ENCODE peak calls at places on chromosomes 6 and 20, in five cellular contexts. L is GM23248, U is HCT116, R is H1, F is fibroblast of lung. E is an unnamed sample.
A peak's percentile ranks its signal among the peaks of the same experiment; 100 is the strongest.

GRCh38 chr6:132728616-132729015 is 14.8 kb upstream of the VNN1 start:
- DNase-seq in L (no peak), U (no peak), R (no peak), F (no peak), E (no peak)

GRCh38 chr6:61809004-61809595 is 476.9 kb downstream of the KHDRBS2 start:
- DNase-seq in L (peak; percentile 36), U (no peak), R (no peak), F (no peak), E (no peak)

GRCh38 chr20:39021748-39022147 is 59.6 kb downstream of the DHX35 start:
- DNase-seq in L (no peak), U (no peak), R (no peak), F (no peak), E (no peak)

GRCh38 chr20:14384411-14384810 is 47.0 kb upstream of the FLRT3 start:
- DNase-seq in L (peak; percentile 16), U (no peak), R (no peak), F (no peak), E (no peak)

GRCh38 chr20:16749573-16749972 is 1.4 kb downstream of the OTOR start:
- DNase-seq in L (no peak), U (no peak), R (peak; percentile 74), F (no peak), E (no peak)

GRCh38 chr20:62824476-62825287 is 7.8 kb downstream of the COL9A3 start:
- DNase-seq in L (peak; percentile 30), U (no peak), R (peak; percentile 54), F (peak; percentile 52), E (no peak)

GRCh38 chr6:128519132-128519930 is 1.1 kb downstream of the PTPRK start:
- DNase-seq in L (peak; percentile 73), U (no peak), R (peak; percentile 69), F (peak; percentile 59), E (peak; percentile 45)

GRCh38 chr20:57794600-57795346 is 85.0 kb upstream of the PMEPA1 start:
- DNase-seq in L (peak; percentile 60), U (no peak), R (no peak), F (peak; percentile 76), E (peak; percentile 71)

GRCh38 chr20:52747736-52748135 is 224.4 kb upstream of the TSHZ2 start:
- DNase-seq in L (peak; percentile 53), U (no peak), R (no peak), F (peak; percentile 10), E (peak; percentile 3)

GRCh38 chr6:127550403-127550802 is 26.6 kb upstream of the C6orf58 start:
- DNase-seq in L (peak; percentile 82), U (no peak), R (no peak), F (peak; percentile 81), E (peak; percentile 74)

GRCh38 chr6:160073272-160073671 is 48.3 kb upstream of the SLC22A1 start:
- DNase-seq in L (no peak), U (no peak), R (no peak), F (no peak), E (no peak)

GRCh38 chr6:107187630-107188029 is 72.3 kb upstream of the BEND3 start:
- DNase-seq in L (no peak), U (no peak), R (no peak), F (no peak), E (no peak)

GRCh38 chr6:99629293-99629692 is 22.7 kb downstream of the PRDM13 start:
- DNase-seq in L (no peak), U (no peak), R (no peak), F (no peak), E (no peak)

GRCh38 chr6:111377558-111378120 is 105.4 kb downstream of the REV3L start:
- DNase-seq in L (peak; percentile 32), U (no peak), R (no peak), F (peak; percentile 43), E (peak; percentile 19)

GRCh38 chr20:21510995-21511394 is 2.9 kb downstream of the NKX2-2 start:
- DNase-seq in L (no peak), U (no peak), R (no peak), F (no peak), E (no peak)
- TF ChIP-seq EZH2 in L (no peak), U (no peak), R (no peak), F (no peak), E (no peak)

GRCh38 chr6:1390805-1391511 is 1.6 kb downstream of the FOXF2 start:
- DNase-seq in L (peak; percentile 63), U (no peak), R (peak; percentile 69), F (no peak), E (no peak)
- TF ChIP-seq EZH2 in L (no peak), U (no peak), R (peak; percentile 100), F (no peak), E (peak; percentile 60)

GRCh38 chr6:30107756-30108155 is 5.1 kb downstream of the TRIM31 start:
- DNase-seq in L (peak; percentile 35), U (no peak), R (no peak), F (no peak), E (no peak)

GRCh38 chr6:30113377-30113759 is 478 bp upstream of the TRIM31 start:
- DNase-seq in L (no peak), U (no peak), R (no peak), F (no peak), E (no peak)

GRCh38 chr6:30113843-30114242 is 953 bp upstream of the TRIM31 start:
- DNase-seq in L (no peak), U (no peak), R (no peak), F (no peak), E (no peak)

GRCh38 chr6:30112402-30113376 is at the start of gene TRIM31:
- DNase-seq in L (no peak), U (no peak), R (no peak), F (no peak), E (no peak)

GRCh38 chr6:30111266-30111856 is 1.5 kb downstream of the TRIM31 start:
- DNase-seq in L (no peak), U (no peak), R (no peak), F (no peak), E (no peak)
- TF ChIP-seq EZH2 in L (peak; percentile 48), U (no peak), R (no peak), F (no peak), E (peak; percentile 14)

DNA sequence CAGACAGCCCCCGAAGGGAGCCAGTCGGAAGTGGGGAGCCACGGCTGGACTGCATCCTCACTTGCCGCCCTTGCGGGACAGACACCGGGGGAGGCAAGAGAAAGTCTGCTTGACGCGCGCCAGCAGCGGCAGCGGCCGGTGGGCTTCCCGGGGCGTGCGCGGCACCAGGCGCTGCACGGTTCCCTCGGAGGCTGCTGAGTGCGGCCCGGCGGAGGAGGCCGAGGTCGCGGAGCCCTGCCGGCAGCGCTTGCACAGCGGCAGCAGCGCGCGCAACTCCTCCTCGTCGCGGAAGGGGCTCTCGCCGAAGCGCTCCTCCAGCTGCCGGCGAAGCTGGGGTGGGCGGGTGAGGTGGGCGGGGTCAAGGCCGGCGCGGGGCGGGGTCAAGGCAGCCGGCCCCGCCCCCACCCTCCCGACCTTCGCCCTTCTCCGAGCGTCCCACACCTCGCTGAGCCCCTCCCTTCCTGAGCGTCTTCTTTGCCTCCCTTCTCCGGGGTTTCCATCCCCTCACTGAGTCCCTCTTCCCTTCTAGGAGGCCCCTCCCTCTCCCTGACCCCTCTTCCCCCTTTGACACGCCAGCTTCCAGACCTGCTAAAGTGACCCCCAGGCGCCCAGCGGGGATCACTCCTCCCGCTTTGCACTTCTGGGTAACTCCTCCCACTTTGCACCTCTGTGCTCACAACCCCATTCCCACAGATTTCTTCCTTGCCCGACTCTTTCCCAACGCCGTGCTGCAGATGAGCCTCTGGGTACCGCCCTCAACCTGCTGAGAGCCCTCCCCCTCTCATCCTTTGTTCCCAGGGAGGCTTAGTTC is 8.8 kb downstream of the DUSP15 start:
- DNase-seq in L (peak; percentile 71), U (peak; percentile 35), R (peak; percentile 88), F (peak; percentile 47), E (no peak)
- TF ChIP-seq EZH2 in L (no peak), U (no peak), R (peak; percentile 37), F (peak; percentile 86), E (no peak)

DNA sequence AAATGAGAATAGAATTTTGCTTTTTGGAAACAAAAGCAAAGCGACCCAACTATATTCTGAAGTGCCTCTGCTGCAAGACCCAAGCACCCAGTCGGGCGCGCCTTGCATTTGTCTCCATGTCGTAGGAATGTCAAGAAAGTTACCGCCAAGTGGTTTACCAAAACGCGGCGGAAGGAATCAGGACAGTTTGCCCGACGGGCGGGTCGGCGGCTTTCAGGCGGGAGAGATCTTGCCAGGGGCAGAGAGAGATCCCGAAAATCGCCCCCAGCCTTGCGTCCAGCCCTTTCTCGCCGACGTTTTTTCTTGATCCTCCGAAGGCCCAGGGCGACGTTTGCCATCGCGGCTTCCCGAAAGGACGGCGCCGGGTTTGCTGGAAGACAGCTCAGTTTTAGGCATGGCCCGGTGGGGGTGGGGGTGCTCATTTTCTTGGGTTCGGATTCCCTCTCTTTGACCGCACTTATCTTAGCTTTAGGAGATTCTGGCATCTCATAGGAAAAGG is 3.9 kb upstream of the LIN28B start:
- DNase-seq in L (no peak), U (no peak), R (peak; percentile 77), F (no peak), E (no peak)
- TF ChIP-seq EZH2 in L (peak; percentile 82), U (no peak), R (no peak), F (peak; percentile 84), E (peak; percentile 97)

E was measured in astrocyte.